ENCODE peak calls at places on chromosomes 6 and 20, in nine cellular contexts. F is CD8-positive, alpha-beta T cell; Z is HFF-Myc; P is esophagus muscularis mucosa; N is K562; T is choroid plexus epithelial cell; C is fibroblast of lung; I is tibial artery; M is fibroblast of mammary gland. L is an unnamed sample.

GRCh38 chr6:44100088-44100550 is 27.1 kb downstream of the MRPL14 start:
- DNase-seq in F (no peak), Z (no peak), P (no peak), N (peak; percentile 50), T (peak; percentile 66), C (peak; percentile 20), I (no peak), M (peak; percentile 31), L (peak; percentile 41)

GRCh38 chr6:16244446-16244845 is 6.1 kb downstream of the GMPR start:
- DNase-seq in F (no peak), Z (no peak), P (no peak), N (no peak), T (no peak), C (no peak), I (no peak), M (no peak), L (no peak)

GRCh38 chr6:17167327-17167979 is 65.6 kb downstream of the STMND1 start:
- DNase-seq in F (no peak), Z (peak; percentile 35), P (peak; percentile 80), N (no peak), T (peak; percentile 52), C (peak; percentile 70), I (no peak), M (peak; percentile 19), L (peak; percentile 49)

GRCh38 chr20:2521369-2522305 is 12.9 kb upstream of the ZNF343 start:
- DNase-seq in F (peak; percentile 66), Z (no peak), P (peak; percentile 72), N (peak; percentile 34), T (peak; percentile 66), C (peak; percentile 34), I (no peak), M (peak; percentile 49), L (peak; percentile 27)

GRCh38 chr6:141451176-141451507 is 681.6 kb upstream of the GJE1 start:
- DNase-seq in F (no peak), Z (no peak), P (no peak), N (no peak), T (no peak), C (no peak), I (no peak), M (no peak), L (no peak)

GRCh38 chr6:116144590-116144989 is 18.7 kb upstream of the COL10A1 start:
- DNase-seq in F (no peak), Z (peak; percentile 46), P (no peak), N (no peak), T (peak; percentile 93), C (peak; percentile 96), I (no peak), M (peak; percentile 83), L (peak; percentile 87)

GRCh38 chr20:39029324-39029820 is 67.2 kb downstream of the DHX35 start:
- DNase-seq in F (no peak), Z (no peak), P (no peak), N (no peak), T (no peak), C (no peak), I (no peak), M (no peak), L (no peak)

GRCh38 chr6:5471637-5472430 is 210.5 kb downstream of the FARS2 start:
- DNase-seq in F (no peak), Z (no peak), P (no peak), N (no peak), T (no peak), C (peak; percentile 52), I (no peak), M (no peak), L (no peak)

DNA sequence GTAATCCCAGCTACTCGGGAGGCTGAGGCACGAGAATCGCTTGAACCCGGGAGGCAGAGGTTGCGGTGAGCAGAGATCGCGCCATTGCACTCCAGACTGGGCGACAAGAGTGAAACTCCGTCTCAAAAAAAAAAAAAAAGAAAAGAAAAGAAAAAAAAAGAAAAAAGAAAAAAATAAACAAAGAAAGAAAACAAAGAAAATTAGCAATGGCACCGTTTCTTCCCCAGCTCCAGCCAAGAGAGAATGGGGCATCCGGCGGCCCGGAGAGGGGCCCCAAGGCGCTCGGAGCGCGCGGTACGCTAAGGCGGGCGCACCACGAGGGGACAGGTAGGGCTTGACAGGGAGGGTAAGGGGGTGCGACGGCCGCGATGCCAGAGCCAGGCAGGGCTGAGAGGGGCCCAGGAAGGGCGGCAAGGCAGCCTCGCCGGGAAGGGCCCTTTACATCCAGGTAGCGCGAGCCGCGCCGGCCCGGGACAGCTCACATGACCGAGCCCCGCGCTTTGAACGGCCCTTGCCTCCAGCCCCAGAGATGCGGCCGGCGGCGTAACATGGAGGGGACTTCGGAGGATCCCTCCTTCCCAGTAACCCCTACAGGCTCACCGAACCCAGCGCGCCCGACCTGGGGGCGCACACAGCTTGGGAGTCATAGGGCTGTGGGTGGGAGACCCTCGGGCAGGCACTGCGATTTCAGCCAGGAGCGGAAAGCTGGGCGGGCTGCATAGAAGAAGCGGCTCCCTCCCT is 1.4 kb downstream of the BMP7 start:
- DNase-seq in F (no peak), Z (no peak), P (no peak), N (no peak), T (no peak), C (no peak), I (peak; percentile 63), M (no peak), L (no peak)
- H3K4me3 ChIP-seq in F (no peak overlapping the region), Z (peak overlapping the region; percentile 38), P (peak overlapping the region; percentile 49), N (no peak overlapping the region), T (no peak overlapping the region), C (no peak overlapping the region), I (no peak overlapping the region), M (no peak overlapping the region), L (no peak overlapping the region)

GRCh38 chr6:159852877-159853276 is 37.9 kb upstream of the MAS1 start:
- DNase-seq in F (no peak), Z (no peak), P (peak; percentile 62), N (no peak), T (no peak), C (no peak), I (no peak), M (peak; percentile 15), L (no peak)
- TF ChIP-seq CTCF in F (peak; percentile 51), Z (no peak), P (no peak), N (peak; percentile 69), T (peak; percentile 27), C (peak; percentile 32), I (peak; percentile 4), M (peak; percentile 33), L (peak; percentile 30)

GRCh38 chr20:50595433-50595895 is 85.3 kb downstream of the PTPN1 start:
- DNase-seq in F (no peak), Z (no peak), P (no peak), N (no peak), T (peak; percentile 24), C (no peak), I (no peak), M (no peak), L (no peak)

GRCh38 chr20:50593005-50593335 is 82.8 kb downstream of the PTPN1 start:
- DNase-seq in F (no peak), Z (no peak), P (no peak), N (no peak), T (no peak), C (no peak), I (no peak), M (no peak), L (no peak)

GRCh38 chr20:50594591-50595432 is 84.6 kb downstream of the PTPN1 start:
- DNase-seq in F (no peak), Z (no peak), P (no peak), N (peak; percentile 31), T (peak; percentile 39), C (no peak), I (no peak), M (no peak), L (no peak)

GRCh38 chr20:50592282-50593004 is 82.3 kb downstream of the PTPN1 start:
- DNase-seq in F (no peak), Z (no peak), P (no peak), N (no peak), T (no peak), C (peak; percentile 30), I (no peak), M (peak; percentile 33), L (no peak)

GRCh38 chr20:50594231-50594590 is 84.0 kb downstream of the PTPN1 start:
- DNase-seq in F (no peak), Z (no peak), P (no peak), N (no peak), T (peak; percentile 45), C (no peak), I (no peak), M (peak; percentile 25), L (no peak)
- H3K4me3 ChIP-seq in F (no peak overlapping the region), Z (no peak overlapping the region), P (no peak overlapping the region), N (no peak overlapping the region), T (no peak overlapping the region), C (no peak overlapping the region), I (no peak overlapping the region), M (no peak overlapping the region), L (no peak overlapping the region)

GRCh38 chr6:34680802-34681515 is 15.6 kb downstream of the ILRUN start:
- DNase-seq in F (no peak), Z (no peak), P (no peak), N (no peak), T (peak; percentile 33), C (peak; percentile 69), I (no peak), M (peak; percentile 76), L (no peak)

GRCh38 chr6:34688956-34689355 is 7.6 kb downstream of the ILRUN start:
- DNase-seq in F (no peak), Z (no peak), P (no peak), N (no peak), T (no peak), C (no peak), I (no peak), M (no peak), L (no peak)

GRCh38 chr6:34684919-34685318 is 11.6 kb downstream of the ILRUN start:
- DNase-seq in F (no peak), Z (no peak), P (no peak), N (no peak), T (no peak), C (no peak), I (no peak), M (no peak), L (no peak)

GRCh38 chr6:34679552-34680255 is 16.9 kb downstream of the ILRUN start:
- DNase-seq in F (no peak), Z (no peak), P (no peak), N (no peak), T (no peak), C (peak; percentile 58), I (no peak), M (peak; percentile 33), L (no peak)

GRCh38 chr6:34684364-34684763 is 12.2 kb downstream of the ILRUN start:
- DNase-seq in F (no peak), Z (no peak), P (no peak), N (no peak), T (no peak), C (no peak), I (no peak), M (no peak), L (no peak)
- TF ChIP-seq CTCF in F (no peak), Z (no peak), P (no peak), N (peak; percentile 20), T (no peak), C (no peak), I (no peak), M (no peak), L (no peak)